ENCODE peak calls at places on chromosomes 1 and 21, in seven cellular contexts. X is OCI-LY7, Q is H9, C is esophagus squamous epithelium, L is heart right ventricle, D is GM23338, S is heart left ventricle. U is an unnamed sample.

GRCh38 chr1:118934706-118935105 is 53.4 kb downstream of the TBX15 start:
- DNase-seq in X (no peak), Q (no peak), C (no peak), L (no peak), D (no peak), S (no peak), U (no peak)

GRCh38 chr21:36698160-36699025 is 522 bp upstream of the SIM2 start:
- DNase-seq in X (no peak), Q (peak; percentile 70), C (no peak), L (no peak), D (peak; percentile 71), S (no peak), U (peak; percentile 74)

GRCh38 chr1:100536031-100536430 is 1.9 kb upstream of the GPR88 start:
- DNase-seq in X (peak; percentile 7), Q (no peak), C (no peak), L (no peak), D (no peak), S (no peak), U (no peak)

GRCh38 chr1:67214420-67215174 is 48.3 kb downstream of the IL23R start:
- DNase-seq in X (peak; percentile 54), Q (no peak), C (no peak), L (no peak), D (peak; percentile 68), S (no peak), U (no peak)

GRCh38 chr1:37438971-37439671 is 35.3 kb upstream of the ZC3H12A start:
- DNase-seq in X (no peak), Q (peak; percentile 41), C (no peak), L (no peak), D (no peak), S (no peak), U (no peak)

GRCh38 chr1:155912056-155912536 is 947 bp upstream of the RIT1 start:
- DNase-seq in X (no peak), Q (peak; percentile 43), C (no peak), L (no peak), D (peak; percentile 29), S (no peak), U (no peak)

GRCh38 chr1:78676347-78676982 is 26.8 kb downstream of the IFI44 start:
- DNase-seq in X (peak; percentile 61), Q (no peak), C (no peak), L (peak; percentile 64), D (peak; percentile 81), S (no peak), U (no peak)

GRCh38 chr1:109659145-109659544 is 3.2 kb downstream of the GSTM4 start:
- DNase-seq in X (no peak), Q (no peak), C (no peak), L (no peak), D (no peak), S (no peak), U (no peak)

GRCh38 chr1:33455537-33456301 is 16.7 kb upstream of the ZSCAN20 start:
- DNase-seq in X (peak; percentile 80), Q (peak; percentile 53), C (no peak), L (peak; percentile 60), D (peak; percentile 77), S (peak; percentile 50), U (no peak)

GRCh38 chr1:209428241-209428921 is 155.1 kb upstream of the CAMK1G start:
- DNase-seq in X (no peak), Q (peak; percentile 95), C (no peak), L (no peak), D (peak; percentile 78), S (no peak), U (no peak)

GRCh38 chr1:162551969-162552683 is 9.4 kb upstream of the UAP1 start:
- DNase-seq in X (no peak), Q (no peak), C (no peak), L (no peak), D (no peak), S (no peak), U (no peak)

GRCh38 chr21:41997657-41998056 is 12.5 kb downstream of the ZBTB21 start:
- DNase-seq in X (no peak), Q (no peak), C (no peak), L (no peak), D (no peak), S (no peak), U (no peak)

GRCh38 chr1:6497215-6497866 is 5.9 kb upstream of the PLEKHG5 start:
- DNase-seq in X (peak; percentile 16), Q (peak; percentile 71), C (no peak), L (no peak), D (peak; percentile 79), S (peak; percentile 78), U (peak; percentile 84)

GRCh38 chr1:112359961-112360767 is 35.9 kb upstream of the CTTNBP2NL start:
- DNase-seq in X (no peak), Q (peak; percentile 56), C (no peak), L (peak; percentile 27), D (peak; percentile 79), S (peak; percentile 43), U (peak; percentile 46)

GRCh38 chr1:11383553-11384169 is 95.3 kb upstream of the DISP3 start:
- DNase-seq in X (no peak), Q (no peak), C (no peak), L (no peak), D (no peak), S (no peak), U (no peak)

GRCh38 chr1:19072285-19072981 is 116.0 kb upstream of the IFFO2 start:
- DNase-seq in X (no peak), Q (no peak), C (no peak), L (no peak), D (no peak), S (no peak), U (no peak)

GRCh38 chr1:206079130-206079529 is 26.2 kb downstream of the RHEX start:
- DNase-seq in X (no peak), Q (no peak), C (no peak), L (no peak), D (no peak), S (no peak), U (no peak)

GRCh38 chr1:206070627-206071304 is 17.8 kb downstream of the RHEX start:
- DNase-seq in X (no peak), Q (no peak), C (no peak), L (no peak), D (no peak), S (no peak), U (no peak)

GRCh38 chr1:206080421-206080820 is 27.4 kb downstream of the RHEX start:
- DNase-seq in X (no peak), Q (no peak), C (no peak), L (no peak), D (no peak), S (no peak), U (no peak)

GRCh38 chr1:206075786-206076725 is 23.1 kb downstream of the RHEX start:
- DNase-seq in X (no peak), Q (no peak), C (no peak), L (no peak), D (peak; percentile 16), S (no peak), U (no peak)

GRCh38 chr1:206074839-206075238 is 21.9 kb downstream of the RHEX start:
- DNase-seq in X (no peak), Q (no peak), C (no peak), L (no peak), D (no peak), S (no peak), U (no peak)
- TF ChIP-seq CTCF in X (peak; percentile 30), Q (no peak), C (no peak), L (no peak), D (no peak), S (no peak), U (no peak)

DNA sequence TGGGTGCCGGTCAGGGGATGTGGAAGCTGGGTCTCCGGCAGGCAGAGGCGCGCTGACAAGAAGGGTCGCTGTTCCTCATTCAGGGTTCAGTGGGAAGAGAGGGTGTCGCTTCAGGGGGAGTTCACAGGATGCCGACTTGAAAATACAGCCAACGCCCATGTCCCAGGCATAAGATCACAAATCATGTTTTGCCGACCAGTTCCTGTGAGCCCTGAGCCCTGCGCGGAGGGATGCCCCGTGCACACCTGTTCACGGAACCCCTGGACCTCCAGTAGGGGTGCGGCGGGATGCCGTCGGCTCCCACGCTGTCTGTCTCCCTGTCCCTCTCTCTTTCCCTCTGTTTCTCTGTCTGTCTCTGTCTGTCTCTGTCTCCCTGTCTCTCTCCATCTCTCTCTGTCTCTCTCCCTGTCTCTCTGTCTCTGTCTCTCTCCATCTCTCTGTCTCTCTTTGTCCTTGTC is 26.8 kb downstream of the TP73 start:
- DNase-seq in X (no peak), Q (no peak), C (no peak), L (no peak), D (no peak), S (peak; percentile 17), U (no peak)
- H3K4me1 ChIP-seq in X (peaks cover 23% of the 10 kb centered on the region), Q (no peaks in the 10 kb centered on the region), C (peaks cover 8% of the 10 kb centered on the region), L (no peaks in the 10 kb centered on the region), D (peaks cover 11% of the 10 kb centered on the region), S (no peaks in the 10 kb centered on the region), U (peaks cover 36% of the 10 kb centered on the region)

DNA sequence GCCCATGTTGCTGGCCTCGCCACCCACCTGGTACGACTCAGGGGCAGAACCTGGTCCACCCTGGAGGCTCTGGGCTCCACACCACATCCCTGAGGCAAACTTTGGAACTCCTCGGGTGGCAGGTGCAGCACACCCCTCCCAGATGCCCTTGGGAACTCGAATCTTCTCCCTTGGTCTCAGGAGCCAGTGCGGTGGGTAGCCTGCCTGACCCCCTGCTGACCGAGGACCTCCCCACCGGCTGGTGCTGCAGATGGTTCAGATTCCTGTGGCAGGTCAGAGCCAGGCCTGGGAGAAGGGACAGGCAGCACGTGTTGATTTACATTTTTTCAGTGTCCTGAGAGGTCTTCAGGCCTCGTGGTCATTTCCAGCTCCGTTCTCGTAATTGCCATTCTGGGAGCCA is 6.3 kb upstream of the CFAP410 start:
- DNase-seq in X (no peak), Q (no peak), C (no peak), L (no peak), D (no peak), S (no peak), U (peak; percentile 49)
- H3K27ac ChIP-seq in X (no peak overlapping the region), Q (no peak overlapping the region), C (no peak overlapping the region), L (no peak overlapping the region), D (no peak overlapping the region), S (no peak overlapping the region), U (no peak overlapping the region)

GRCh38 chr1:175933801-175934200 is 190.4 kb upstream of the TNR start:
- DNase-seq in X (no peak), Q (no peak), C (no peak), L (peak; percentile 38), D (peak; percentile 79), S (peak; percentile 32), U (no peak)

GRCh38 chr1:175935566-175936115 is 192.2 kb upstream of the TNR start:
- DNase-seq in X (no peak), Q (no peak), C (no peak), L (no peak), D (no peak), S (no peak), U (no peak)

GRCh38 chr1:175936736-175937135 is 193.3 kb upstream of the TNR start:
- DNase-seq in X (no peak), Q (no peak), C (no peak), L (no peak), D (no peak), S (no peak), U (no peak)

GRCh38 chr1:175941164-175941563 is 197.8 kb upstream of the TNR start:
- DNase-seq in X (no peak), Q (no peak), C (no peak), L (no peak), D (no peak), S (no peak), U (no peak)

GRCh38 chr1:175935166-175935565 is 191.8 kb upstream of the TNR start:
- DNase-seq in X (no peak), Q (no peak), C (no peak), L (no peak), D (no peak), S (no peak), U (no peak)
- TF ChIP-seq CTCF in X (no peak), Q (no peak), C (no peak), L (no peak), D (no peak), S (no peak), U (no peak)